ENCODE peak calls at places on chromosome 5, in nine cellular contexts. H, I, W, B, S, F, R, Q and J are unnamed samples.

GRCh38 chr5:138870611-138871010 is 4.5 kb downstream of the LRRTM2 start:
- DNase-seq in I (no peak), W (no peak), R (no peak), Q (no peak), S (no peak), F (no peak), B (no peak), H (peak; percentile 6), J (no peak)

GRCh38 chr5:55820488-55820887 is 30.7 kb upstream of the IL31RA start:
- DNase-seq in Q (no peak), F (no peak), R (no peak), I (no peak), W (no peak), S (no peak), B (no peak), H (no peak), J (no peak)

GRCh38 chr5:90585337-90585986 is 26.9 kb downstream of the ADGRV1 start:
- DNase-seq in R (no peak), I (no peak), H (no peak), F (no peak), Q (no peak), W (no peak), B (no peak), S (no peak), J (no peak)

GRCh38 chr5:175109058-175109755 is 334.8 kb downstream of the DRD1 start:
- DNase-seq in F (no peak), H (no peak), R (no peak), B (no peak), S (no peak), Q (no peak), I (no peak), W (no peak), J (no peak)

GRCh38 chr5:139908749-139909148 is 113.1 kb downstream of the PSD2 start:
- DNase-seq in S (peak; percentile 60), I (no peak), W (no peak), F (no peak), H (no peak), B (no peak), Q (no peak), R (peak; percentile 51), J (no peak)

GRCh38 chr5:14161825-14162556 is 18.8 kb downstream of the TRIO start:
- DNase-seq in Q (no peak), R (no peak), W (no peak), B (no peak), S (no peak), H (no peak), I (no peak), F (no peak), J (no peak)

GRCh38 chr5:72608297-72608696 is 101.1 kb upstream of the ZNF366 start:
- DNase-seq in B (no peak), H (no peak), I (peak; percentile 43), Q (no peak), F (no peak), S (peak; percentile 56), W (no peak), R (no peak), J (no peak)

GRCh38 chr5:174083041-174083827 is 37.7 kb downstream of the NSG2 start:
- DNase-seq in I (no peak), B (no peak), Q (no peak), H (no peak), S (no peak), F (no peak), W (no peak), R (no peak), J (no peak)

GRCh38 chr5:175484824-175485223 is 6.5 kb downstream of the SFXN1 start:
- DNase-seq in Q (no peak), S (no peak), B (no peak), F (no peak), W (no peak), I (no peak), R (no peak), H (no peak), J (no peak)

GRCh38 chr5:147869112-147869511 is 9.4 kb upstream of the SCGB3A2 start:
- DNase-seq in R (no peak), S (no peak), B (no peak), H (no peak), I (no peak), W (no peak), Q (no peak), F (no peak), J (no peak)
- H3K4me3 ChIP-seq in R (no peak overlapping the region), S (no peak overlapping the region), B (no peak overlapping the region), H (no peak overlapping the region), I (no peak overlapping the region), W (no peak overlapping the region), Q (no peak overlapping the region), F (no peak overlapping the region), J (no peak overlapping the region)

GRCh38 chr5:80408976-80409926 is 1.4 kb downstream of the ZFYVE16 start:
- DNase-seq in B (no peak), F (no peak), H (no peak), R (no peak), W (no peak), Q (no peak), S (peak; percentile 16), I (no peak), J (no peak)
- H3K4me3 ChIP-seq in B (no peak overlapping the region), F (peak overlapping the region; percentile 94), H (no peak overlapping the region), R (peak overlapping the region; percentile 93), W (peak overlapping the region; percentile 95), Q (no peak overlapping the region), S (peak overlapping the region; percentile 83), I (peak overlapping the region; percentile 71), J (peak overlapping the region; percentile 87)

DNA sequence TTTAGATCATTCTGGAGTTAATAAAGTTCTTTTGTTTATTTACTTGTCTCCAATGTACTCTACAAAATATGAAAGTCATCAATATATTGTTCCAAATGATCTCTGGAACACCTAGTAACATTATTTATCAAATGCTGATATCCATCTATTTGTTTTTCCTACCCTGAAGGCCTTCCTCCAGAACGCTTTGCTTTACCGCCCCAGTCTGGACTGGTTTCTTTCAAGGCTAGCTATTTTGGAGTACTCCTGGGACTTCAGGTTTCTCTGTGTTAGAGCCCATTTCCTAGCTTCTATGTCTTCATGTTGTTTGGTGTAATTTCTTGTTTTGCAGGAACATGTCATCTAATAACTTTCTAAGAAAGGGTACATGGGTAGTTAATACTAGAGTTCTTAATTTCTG is 9.6 kb downstream of the HCN1 start:
- DNase-seq in W (no peak), Q (no peak), F (no peak), H (no peak), R (no peak), S (no peak), B (no peak), I (no peak), J (no peak)
- H3K4me3 ChIP-seq in W (no peak overlapping the region), Q (no peak overlapping the region), F (no peak overlapping the region), H (no peak overlapping the region), R (no peak overlapping the region), S (no peak overlapping the region), B (no peak overlapping the region), I (no peak overlapping the region), J (no peak overlapping the region)

DNA sequence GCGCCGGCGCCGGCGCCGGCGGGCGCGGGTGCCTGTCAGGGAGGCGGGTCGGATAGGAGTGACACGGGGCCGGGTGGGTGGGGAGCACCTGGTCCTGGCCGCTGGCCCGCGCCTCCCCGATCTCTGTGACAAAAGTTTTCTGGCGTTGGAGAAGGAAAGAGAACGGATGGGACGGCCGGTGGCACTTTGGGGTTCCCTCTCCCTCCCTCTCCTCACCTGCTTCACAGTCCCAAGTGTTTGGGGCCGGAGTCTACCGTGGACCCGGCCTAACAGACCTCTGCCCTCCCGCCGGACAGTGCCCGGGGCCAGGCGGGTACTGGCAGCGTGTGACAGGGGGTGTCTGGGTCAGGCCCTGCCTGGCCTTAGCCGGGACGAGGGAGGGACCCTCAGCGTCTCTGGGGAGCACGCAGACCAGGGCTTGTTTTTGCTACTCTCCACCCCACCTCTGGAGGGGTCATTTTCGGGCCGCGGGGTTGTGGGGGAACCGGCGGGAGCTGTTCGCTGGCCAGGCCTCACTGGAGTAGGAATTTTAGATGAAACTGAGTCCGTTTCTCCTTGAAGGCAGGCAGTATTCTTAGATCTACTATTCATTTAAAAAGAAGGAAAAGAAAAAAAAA is 1.7 kb downstream of the PRDM6 start:
- DNase-seq in R (no peak), I (no peak), H (no peak), W (no peak), B (no peak), Q (no peak), F (no peak), S (no peak), J (no peak)
- H3K4me3 ChIP-seq in R (peak overlapping the region; percentile 58), I (peak overlapping the region; percentile 52), H (peak overlapping the region; percentile 78), W (no peak overlapping the region), B (peak overlapping the region; percentile 79), Q (no peak overlapping the region), F (no peak overlapping the region), S (peak overlapping the region; percentile 90), J (peak overlapping the region; percentile 55)

DNA sequence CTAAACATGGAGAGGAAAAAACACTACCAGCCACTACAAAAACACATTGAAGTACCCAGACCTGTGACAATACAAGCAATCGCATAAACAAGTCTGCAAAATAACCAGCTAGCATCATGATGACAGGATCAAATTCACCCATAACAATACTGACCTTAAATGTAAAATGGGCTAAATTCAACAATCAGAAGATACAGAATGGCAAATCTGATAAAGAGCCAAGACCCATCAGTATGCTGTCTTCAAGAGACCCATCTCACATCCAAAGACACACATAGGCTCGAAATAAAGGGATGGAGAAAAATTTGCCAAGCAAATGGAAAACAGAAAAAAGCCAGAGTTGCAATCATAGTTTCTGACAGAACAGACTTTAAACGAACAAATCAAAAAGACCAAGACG is 294.4 kb downstream of the MEF2C start:
- DNase-seq in I (no peak), W (no peak), S (no peak), H (no peak), B (no peak), Q (no peak), R (no peak), F (no peak), J (no peak)
- H3K4me3 ChIP-seq in I (no peak overlapping the region), W (no peak overlapping the region), S (no peak overlapping the region), H (no peak overlapping the region), B (no peak overlapping the region), Q (no peak overlapping the region), R (no peak overlapping the region), F (no peak overlapping the region), J (no peak overlapping the region)

GRCh38 chr5:149799119-149799623 is 69.1 kb downstream of the PPARGC1B start:
- DNase-seq in H (no peak), W (peak; percentile 69), Q (no peak), B (no peak), S (peak; percentile 65), I (peak; percentile 76), R (no peak), F (no peak), J (no peak)
- H3K4me3 ChIP-seq in H (no peak overlapping the region), W (no peak overlapping the region), Q (no peak overlapping the region), B (no peak overlapping the region), S (no peak overlapping the region), I (no peak overlapping the region), R (no peak overlapping the region), F (no peak overlapping the region), J (no peak overlapping the region)

GRCh38 chr5:176817864-176818377 is 7.6 kb downstream of the UNC5A start:
- DNase-seq in S (no peak), Q (no peak), H (peak; percentile 82), W (no peak), R (no peak), B (no peak), I (no peak), F (no peak), J (no peak)
- H3K4me3 ChIP-seq in S (no peak overlapping the region), Q (no peak overlapping the region), H (peak overlapping the region; percentile 54), W (no peak overlapping the region), R (peak overlapping the region; percentile 34), B (no peak overlapping the region), I (peak overlapping the region; percentile 37), F (peak overlapping the region; percentile 19), J (peak overlapping the region; percentile 0)